ENCODE peak calls at places on chromosome 4, in nine cellular contexts. H is transverse colon, I is tibial nerve, D is upper lobe of left lung, W is uterus, S is lower leg skin, F is heart left ventricle, N is esophagus squamous epithelium, P is IMR-90. A is an unnamed sample.

GRCh38 chr4:94228488-94229216 is 21.0 kb downstream of the SMARCAD1 start:
- DNase-seq in H (no peak), I (no peak), D (no peak), W (no peak), S (no peak), F (no peak), N (no peak), P (no peak), A (no peak)

GRCh38 chr4:94621491-94622080 is 136.2 kb upstream of the BMPR1B start:
- DNase-seq in H (no peak), I (peak), D (no peak), W (no peak), S (no peak), F (no peak), N (no peak), P (peak), A (peak)

GRCh38 chr4:109560687-109561452 is 824 bp downstream of the MCUB start:
- DNase-seq in H (peak), I (peak), D (no peak), W (peak), S (peak), F (peak), N (no peak), P (peak), A (peak)

GRCh38 chr4:163562496-163562895 is 68.0 kb downstream of the TMA16 start:
- DNase-seq in H (no peak), I (no peak), D (no peak), W (no peak), S (no peak), F (no peak), N (no peak), P (no peak), A (no peak)

GRCh38 chr4:105280338-105280809 is 133.7 kb downstream of the TET2 start:
- DNase-seq in H (no peak), I (no peak), D (no peak), W (no peak), S (no peak), F (no peak), N (no peak), P (peak), A (no peak)

GRCh38 chr4:121147923-121148443 is 16.1 kb downstream of the TNIP3 start:
- DNase-seq in H (no peak), I (no peak), D (no peak), W (no peak), S (no peak), F (no peak), N (no peak), P (peak), A (no peak)

GRCh38 chr4:53362093-53362492 is 3.8 kb downstream of the SCFD2 start:
- DNase-seq in H (no peak), I (no peak), D (no peak), W (no peak), S (no peak), F (no peak), N (no peak), P (no peak), A (no peak)

GRCh38 chr4:48071171-48071570 is 54.6 kb downstream of the NIPAL1 start:
- DNase-seq in H (no peak), I (no peak), D (no peak), W (no peak), S (no peak), F (no peak), N (no peak), P (no peak), A (no peak)

GRCh38 chr4:38001927-38002326 is 41.7 kb downstream of the PTTG2 start:
- DNase-seq in H (no peak), I (no peak), D (no peak), W (no peak), S (no peak), F (no peak), N (no peak), P (no peak), A (no peak)

GRCh38 chr4:144906181-144906895 is 191.7 kb downstream of the ANAPC10 start:
- DNase-seq in H (no peak), I (peak), D (no peak), W (no peak), S (no peak), F (no peak), N (no peak), P (peak), A (peak)
- H3K4me3 ChIP-seq in H (no peak), I (no peak), D (no peak), W (no peak), S (no peak), F (no peak), N (no peak), P (no peak), A (no peak)

GRCh38 chr4:11451720-11452119 is 23.0 kb upstream of the HS3ST1 start:
- DNase-seq in H (no peak), I (no peak), D (no peak), W (no peak), S (no peak), F (no peak), N (no peak), P (no peak), A (no peak)
- TF ChIP-seq POLR2A in H (no peak), I (no peak), D (no peak), W (no peak), S (no peak), F (no peak), N (no peak), P (no peak), A (no peak)

GRCh38 chr4:82989567-82990429 is 20.8 kb downstream of the LIN54 start:
- DNase-seq in H (no peak), I (no peak), D (no peak), W (no peak), S (no peak), F (no peak), N (no peak), P (peak), A (no peak)
- H3K4me3 ChIP-seq in H (no peak), I (no peak), D (no peak), W (no peak), S (no peak), F (no peak), N (no peak), P (peak), A (no peak)

DNA sequence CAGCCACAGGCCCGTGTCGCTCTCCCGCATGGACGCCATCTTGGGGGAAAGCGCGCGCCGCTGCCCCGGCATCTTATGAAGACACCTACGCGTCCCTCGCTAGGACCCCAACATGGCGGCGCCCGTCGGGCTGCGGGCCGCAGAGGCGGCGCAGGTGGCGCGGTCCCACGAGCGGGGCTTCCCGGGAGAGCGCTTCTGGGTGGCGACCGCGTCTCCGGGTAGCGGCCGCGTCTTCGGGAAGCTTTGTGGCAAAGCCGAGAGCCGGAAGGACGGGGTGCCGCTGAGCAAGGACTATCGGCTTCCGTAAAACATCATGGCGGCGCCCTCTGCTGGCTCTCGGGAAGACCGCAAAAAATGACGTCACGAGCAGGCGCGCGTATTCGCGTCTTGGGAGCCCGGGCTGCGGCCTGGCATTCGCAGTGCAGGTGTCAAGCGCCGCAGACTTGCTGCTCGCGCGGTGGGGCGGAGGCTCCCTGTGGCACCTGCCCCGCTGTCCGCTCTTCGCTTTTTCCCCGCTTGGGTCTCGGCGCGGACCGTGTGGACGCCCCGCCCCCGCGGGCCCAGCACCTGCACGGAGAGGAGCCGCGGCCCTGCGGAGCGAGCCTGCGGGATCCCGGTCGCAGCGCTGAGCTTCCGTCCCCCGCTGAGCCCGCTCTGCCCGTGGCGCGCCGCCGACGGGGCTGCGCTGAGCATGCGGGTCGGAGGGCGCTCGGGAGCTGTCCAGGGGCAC is at the start of gene NELFA:
- DNase-seq in H (peak), I (peak), D (peak), W (peak), S (peak), F (peak), N (peak), P (peak), A (peak)
- TF ChIP-seq POLR2A in H (peak), I (peak), D (peak), W (peak), S (no peak), F (peak), N (peak), P (peak), A (peak)

GRCh38 chr4:82969414-82969813 is 41.2 kb downstream of the LIN54 start:
- DNase-seq in H (no peak), I (no peak), D (no peak), W (no peak), S (no peak), F (no peak), N (no peak), P (no peak), A (no peak)
- H3K4me3 ChIP-seq in H (no peak), I (no peak), D (no peak), W (no peak), S (no peak), F (no peak), N (no peak), P (no peak), A (no peak)